ENCODE peak calls at places on chromosomes 3 and 15, in eight cellular contexts. One of them, this sample, is unnamed.

GRCh38 chr3:11651900-11652299 is 8.2 kb upstream of the VGLL4 start:
- DNase-seq in right lobe of liver: no peak
- DNase-seq in ovary: no peak
- DNase-seq in transverse colon: no peak
- DNase-seq in adrenal gland: no peak
- DNase-seq in uterus: no peak
- DNase-seq in HCT116: peak
- DNase-seq in breast epithelium: no peak
- DNase-seq in this sample: no peak

GRCh38 chr15:32663671-32664070 is 22.2 kb downstream of the SCG5 start:
- DNase-seq in right lobe of liver: no peak
- DNase-seq in ovary: no peak
- DNase-seq in transverse colon: no peak
- DNase-seq in adrenal gland: no peak
- DNase-seq in uterus: no peak
- DNase-seq in HCT116: no peak
- DNase-seq in breast epithelium: no peak
- DNase-seq in this sample: no peak

GRCh38 chr3:58092516-58092915 is 84.3 kb downstream of the FLNB start:
- DNase-seq in right lobe of liver: no peak
- DNase-seq in ovary: no peak
- DNase-seq in transverse colon: no peak
- DNase-seq in adrenal gland: no peak
- DNase-seq in uterus: no peak
- DNase-seq in HCT116: no peak
- DNase-seq in breast epithelium: no peak
- DNase-seq in this sample: no peak

GRCh38 chr3:62414786-62415185 is 41.4 kb upstream of the FEZF2 start:
- DNase-seq in right lobe of liver: no peak
- DNase-seq in ovary: no peak
- DNase-seq in transverse colon: no peak
- DNase-seq in adrenal gland: no peak
- DNase-seq in uterus: no peak
- DNase-seq in HCT116: no peak
- DNase-seq in breast epithelium: no peak
- DNase-seq in this sample: no peak

GRCh38 chr3:20666091-20666490 is 480.1 kb upstream of the SGO1 start:
- DNase-seq in right lobe of liver: no peak
- DNase-seq in ovary: no peak
- DNase-seq in transverse colon: no peak
- DNase-seq in adrenal gland: no peak
- DNase-seq in uterus: no peak
- DNase-seq in HCT116: no peak
- DNase-seq in breast epithelium: no peak
- DNase-seq in this sample: no peak

GRCh38 chr3:17833786-17834559 is 91.5 kb upstream of the TBC1D5 start:
- DNase-seq in right lobe of liver: no peak
- DNase-seq in ovary: no peak
- DNase-seq in transverse colon: no peak
- DNase-seq in adrenal gland: no peak
- DNase-seq in uterus: no peak
- DNase-seq in HCT116: no peak
- DNase-seq in breast epithelium: no peak
- DNase-seq in this sample: no peak

GRCh38 chr3:33786565-33787327 is 11.7 kb upstream of the PDCD6IP start:
- DNase-seq in right lobe of liver: no peak
- DNase-seq in ovary: no peak
- DNase-seq in transverse colon: no peak
- DNase-seq in adrenal gland: no peak
- DNase-seq in uterus: no peak
- DNase-seq in HCT116: no peak
- DNase-seq in breast epithelium: no peak
- DNase-seq in this sample: no peak

GRCh38 chr3:155339052-155339451 is 45.6 kb upstream of the STRIT1 start:
- DNase-seq in right lobe of liver: no peak
- DNase-seq in ovary: no peak
- DNase-seq in transverse colon: no peak
- DNase-seq in adrenal gland: no peak
- DNase-seq in uterus: no peak
- DNase-seq in HCT116: no peak
- DNase-seq in breast epithelium: no peak
- DNase-seq in this sample: no peak

GRCh38 chr15:51095681-51096331 is 1.1 kb upstream of the TNFAIP8L3 start:
- DNase-seq in right lobe of liver: no peak
- DNase-seq in ovary: no peak
- DNase-seq in transverse colon: no peak
- DNase-seq in adrenal gland: no peak
- DNase-seq in uterus: no peak
- DNase-seq in HCT116: no peak
- DNase-seq in breast epithelium: no peak
- DNase-seq in this sample: no peak

GRCh38 chr3:42063886-42064285 is 27.3 kb upstream of the TRAK1 start:
- DNase-seq in right lobe of liver: no peak
- DNase-seq in ovary: no peak
- DNase-seq in transverse colon: no peak
- DNase-seq in adrenal gland: no peak
- DNase-seq in uterus: no peak
- DNase-seq in HCT116: no peak
- DNase-seq in breast epithelium: no peak
- DNase-seq in this sample: no peak

DNA sequence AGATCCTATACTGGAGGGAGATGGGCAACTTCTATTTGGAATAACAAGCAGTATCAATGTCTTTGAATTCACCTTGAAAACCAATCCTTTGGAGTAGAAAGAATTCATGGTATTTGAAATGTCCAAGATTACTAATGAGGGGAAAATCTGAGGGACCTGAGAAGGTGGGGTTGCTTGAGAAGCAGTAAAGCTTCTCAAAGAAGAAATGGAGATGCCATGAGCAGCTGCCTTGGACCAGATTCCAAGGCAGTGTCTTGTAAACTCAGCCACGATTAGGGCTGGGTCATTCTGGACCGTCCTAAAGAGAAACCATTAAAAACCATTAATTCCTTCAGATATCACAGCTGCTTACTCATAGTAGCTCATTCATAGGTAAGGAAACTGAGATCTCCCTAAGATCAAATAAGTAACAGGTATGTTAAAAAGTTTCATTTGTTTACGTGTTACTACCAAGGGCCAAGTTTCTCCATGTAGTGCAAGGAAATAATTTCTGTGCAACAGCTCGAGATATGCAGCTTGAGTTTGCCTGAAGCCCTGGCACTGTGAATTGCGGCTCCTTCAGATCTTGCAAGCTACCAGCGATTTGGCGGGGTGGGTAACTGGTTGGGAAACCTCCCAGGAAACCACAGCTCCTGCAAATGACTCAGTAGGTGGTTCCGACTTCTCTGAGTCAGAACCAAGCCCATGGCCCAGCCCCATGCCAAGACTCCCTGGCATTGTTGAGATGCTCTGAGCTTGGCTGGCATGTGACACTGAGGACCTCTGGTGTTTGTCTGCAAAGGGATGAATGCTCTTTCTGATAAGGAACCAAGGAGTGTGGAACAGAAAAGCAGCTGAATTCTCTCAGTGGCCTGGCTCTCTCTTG is 296.8 kb downstream of the RORA start:
- DNase-seq in right lobe of liver: no peak
- DNase-seq in ovary: no peak
- DNase-seq in transverse colon: no peak
- DNase-seq in adrenal gland: peak
- DNase-seq in uterus: no peak
- DNase-seq in HCT116: peak
- DNase-seq in breast epithelium: no peak
- DNase-seq in this sample: peak
- TF ChIP-seq CTCF in right lobe of liver: no peak
- TF ChIP-seq CTCF in ovary: no peak
- TF ChIP-seq CTCF in transverse colon: no peak
- TF ChIP-seq CTCF in adrenal gland: peak
- TF ChIP-seq CTCF in uterus: no peak
- TF ChIP-seq CTCF in HCT116: no peak
- TF ChIP-seq CTCF in breast epithelium: no peak
- TF ChIP-seq CTCF in this sample: no peak

GRCh38 chr15:70095387-70096214 is 2.1 kb downstream of the TLE3 start:
- DNase-seq in right lobe of liver: peak
- DNase-seq in ovary: peak
- DNase-seq in transverse colon: peak
- DNase-seq in adrenal gland: peak
- DNase-seq in uterus: no peak
- DNase-seq in HCT116: no peak
- DNase-seq in breast epithelium: no peak
- DNase-seq in this sample: peak
- H3K27ac ChIP-seq in right lobe of liver: peak
- H3K27ac ChIP-seq in ovary: peak
- H3K27ac ChIP-seq in transverse colon: peak
- H3K27ac ChIP-seq in adrenal gland: no peak
- H3K27ac ChIP-seq in uterus: peak
- H3K27ac ChIP-seq in HCT116: peak
- H3K27ac ChIP-seq in breast epithelium: peak
- H3K27ac ChIP-seq in this sample: peak

GRCh38 chr3:160676547-160677303 is at the start of gene ARL14:
- DNase-seq in right lobe of liver: no peak
- DNase-seq in ovary: no peak
- DNase-seq in transverse colon: peak
- DNase-seq in adrenal gland: no peak
- DNase-seq in uterus: no peak
- DNase-seq in HCT116: peak
- DNase-seq in breast epithelium: no peak
- DNase-seq in this sample: peak
- TF ChIP-seq POLR2A in right lobe of liver: no peak
- TF ChIP-seq POLR2A in ovary: no peak
- TF ChIP-seq POLR2A in transverse colon: peak
- TF ChIP-seq POLR2A in adrenal gland: no peak
- TF ChIP-seq POLR2A in uterus: no peak
- TF ChIP-seq POLR2A in HCT116: peak
- TF ChIP-seq POLR2A in breast epithelium: no peak
- TF ChIP-seq POLR2A in this sample: peak

GRCh38 chr3:141735176-141735575 is 2.9 kb upstream of the RNF7 start:
- DNase-seq in right lobe of liver: no peak
- DNase-seq in ovary: no peak
- DNase-seq in transverse colon: no peak
- DNase-seq in adrenal gland: no peak
- DNase-seq in uterus: no peak
- DNase-seq in HCT116: no peak
- DNase-seq in breast epithelium: no peak
- DNase-seq in this sample: no peak

GRCh38 chr3:141728355-141728892 is 9.7 kb upstream of the RNF7 start:
- DNase-seq in right lobe of liver: no peak
- DNase-seq in ovary: no peak
- DNase-seq in transverse colon: no peak
- DNase-seq in adrenal gland: no peak
- DNase-seq in uterus: no peak
- DNase-seq in HCT116: no peak
- DNase-seq in breast epithelium: no peak
- DNase-seq in this sample: no peak

GRCh38 chr3:141726483-141726882 is 11.6 kb upstream of the RNF7 start:
- DNase-seq in right lobe of liver: no peak
- DNase-seq in ovary: no peak
- DNase-seq in transverse colon: no peak
- DNase-seq in adrenal gland: no peak
- DNase-seq in uterus: no peak
- DNase-seq in HCT116: no peak
- DNase-seq in breast epithelium: no peak
- DNase-seq in this sample: no peak

DNA sequence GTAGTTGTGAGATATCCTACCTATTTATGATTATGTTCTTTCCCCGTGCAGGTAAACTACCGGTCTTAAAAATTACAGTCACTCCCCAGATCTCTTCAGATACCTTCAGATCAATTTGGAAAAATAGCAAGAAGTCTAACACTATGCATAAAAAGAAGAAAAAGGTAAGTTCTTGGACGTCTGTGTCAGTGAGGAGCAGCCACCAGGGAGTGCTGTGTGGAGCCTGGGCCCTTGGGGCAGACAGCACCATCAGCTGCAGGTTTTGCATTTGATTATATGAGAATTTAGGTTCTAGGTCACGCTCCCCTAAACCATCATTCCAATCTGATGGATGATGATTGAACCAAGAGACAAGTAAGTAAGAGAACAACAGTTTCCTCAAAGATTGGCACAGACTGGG is 8.9 kb upstream of the RNF7 start:
- DNase-seq in right lobe of liver: no peak
- DNase-seq in ovary: no peak
- DNase-seq in transverse colon: no peak
- DNase-seq in adrenal gland: no peak
- DNase-seq in uterus: no peak
- DNase-seq in HCT116: no peak
- DNase-seq in breast epithelium: no peak
- DNase-seq in this sample: no peak
- TF ChIP-seq CTCF in right lobe of liver: no peak
- TF ChIP-seq CTCF in ovary: no peak
- TF ChIP-seq CTCF in transverse colon: no peak
- TF ChIP-seq CTCF in adrenal gland: no peak
- TF ChIP-seq CTCF in uterus: no peak
- TF ChIP-seq CTCF in HCT116: no peak
- TF ChIP-seq CTCF in breast epithelium: no peak
- TF ChIP-seq CTCF in this sample: no peak

DNA sequence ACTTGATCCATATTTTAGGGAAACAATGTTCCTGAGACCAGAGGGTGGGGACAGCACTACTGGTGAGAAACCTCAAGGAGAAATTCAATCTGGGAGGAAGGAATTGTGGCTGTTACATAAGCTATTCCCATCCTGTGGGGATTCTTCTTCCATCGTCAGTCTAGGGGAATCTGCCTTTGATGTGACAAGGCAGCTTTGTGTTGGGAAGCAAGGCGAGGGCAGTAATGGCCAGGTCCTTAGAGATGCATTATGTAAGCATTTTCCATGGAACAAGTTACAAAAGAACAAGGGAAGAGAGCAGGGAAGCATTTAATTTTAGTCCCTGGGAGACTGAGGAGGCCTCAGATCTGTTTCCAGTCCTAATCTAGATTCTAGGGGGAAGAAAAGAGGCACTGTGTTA is 219.2 kb upstream of the TTC14 start:
- DNase-seq in right lobe of liver: no peak
- DNase-seq in ovary: no peak
- DNase-seq in transverse colon: no peak
- DNase-seq in adrenal gland: no peak
- DNase-seq in uterus: no peak
- DNase-seq in HCT116: no peak
- DNase-seq in breast epithelium: no peak
- DNase-seq in this sample: no peak
- H3K27ac ChIP-seq in right lobe of liver: no peak
- H3K27ac ChIP-seq in ovary: no peak
- H3K27ac ChIP-seq in transverse colon: no peak
- H3K27ac ChIP-seq in adrenal gland: no peak
- H3K27ac ChIP-seq in uterus: no peak
- H3K27ac ChIP-seq in HCT116: no peak
- H3K27ac ChIP-seq in breast epithelium: no peak
- H3K27ac ChIP-seq in this sample: no peak

GRCh38 chr3:196890309-196890708 is 22.6 kb downstream of the SENP5 start:
- DNase-seq in right lobe of liver: no peak
- DNase-seq in ovary: no peak
- DNase-seq in transverse colon: no peak
- DNase-seq in adrenal gland: no peak
- DNase-seq in uterus: no peak
- DNase-seq in HCT116: no peak
- DNase-seq in breast epithelium: no peak
- DNase-seq in this sample: no peak

GRCh38 chr3:196901768-196902167 is 34.0 kb downstream of the SENP5 start:
- DNase-seq in right lobe of liver: no peak
- DNase-seq in ovary: no peak
- DNase-seq in transverse colon: no peak
- DNase-seq in adrenal gland: no peak
- DNase-seq in uterus: no peak
- DNase-seq in HCT116: no peak
- DNase-seq in breast epithelium: no peak
- DNase-seq in this sample: no peak

GRCh38 chr3:196894557-196895295 is 27.0 kb downstream of the SENP5 start:
- DNase-seq in right lobe of liver: no peak
- DNase-seq in ovary: no peak
- DNase-seq in transverse colon: no peak
- DNase-seq in adrenal gland: no peak
- DNase-seq in uterus: no peak
- DNase-seq in HCT116: no peak
- DNase-seq in breast epithelium: no peak
- DNase-seq in this sample: no peak

GRCh38 chr3:196896229-196896628 is 28.5 kb downstream of the SENP5 start:
- DNase-seq in right lobe of liver: no peak
- DNase-seq in ovary: no peak
- DNase-seq in transverse colon: no peak
- DNase-seq in adrenal gland: no peak
- DNase-seq in uterus: no peak
- DNase-seq in HCT116: no peak
- DNase-seq in breast epithelium: no peak
- DNase-seq in this sample: no peak
- TF ChIP-seq POLR2A in right lobe of liver: no peak
- TF ChIP-seq POLR2A in ovary: no peak
- TF ChIP-seq POLR2A in transverse colon: no peak
- TF ChIP-seq POLR2A in adrenal gland: no peak
- TF ChIP-seq POLR2A in uterus: no peak
- TF ChIP-seq POLR2A in HCT116: no peak
- TF ChIP-seq POLR2A in breast epithelium: no peak
- TF ChIP-seq POLR2A in this sample: no peak

This sample was measured in body of pancreas.